ENCODE peak calls at places on chromosomes 2 and 18, in four cellular contexts. K is HCT116, C is GM12878, O is K562. D is an unnamed sample.

GRCh38 chr2:128361376-128362131 is 42.9 kb upstream of the HS6ST1 start:
- DNase-seq in K (no peak), C (no peak), O (no peak), D (no peak)

GRCh38 chr18:46676162-46676830 is 19.3 kb upstream of the LOXHD1 start:
- DNase-seq in K (no peak), C (no peak), O (no peak), D (no peak)

GRCh38 chr2:28488858-28489575 is 6.8 kb upstream of the PLB1 start:
- DNase-seq in K (no peak), C (no peak), O (no peak), D (no peak)

GRCh38 chr2:150076281-150076680 is 411.2 kb downstream of the RND3 start:
- DNase-seq in K (no peak), C (no peak), O (no peak), D (no peak)

GRCh38 chr18:8689431-8689830 is 15.9 kb upstream of the MTCL1 start:
- DNase-seq in K (no peak), C (no peak), O (no peak), D (no peak)

GRCh38 chr18:54222922-54223567 is 1.4 kb downstream of the MBD2 start:
- DNase-seq in K (peak), C (peak), O (no peak), D (peak)

GRCh38 chr2:168685619-168686453 is 116.6 kb upstream of the NOSTRIN start:
- DNase-seq in K (no peak), C (no peak), O (peak), D (no peak)

GRCh38 chr2:80365762-80366161 is 61.2 kb upstream of the LRRTM1 start:
- DNase-seq in K (no peak), C (no peak), O (no peak), D (no peak)

GRCh38 chr2:236841389-236841788 is 244.3 kb upstream of the COPS8 start:
- DNase-seq in K (no peak), C (no peak), O (no peak), D (no peak)

GRCh38 chr2:233456111-233456510 is 101.8 kb downstream of the DGKD start:
- DNase-seq in K (no peak), C (no peak), O (no peak), D (no peak)

GRCh38 chr2:165621086-165621560 is 151.6 kb downstream of the CSRNP3 start:
- DNase-seq in K (no peak), C (no peak), O (no peak), D (no peak)

GRCh38 chr2:238493411-238493810 is 66.7 kb downstream of the ASB1 start:
- DNase-seq in K (no peak), C (no peak), O (no peak), D (no peak)

GRCh38 chr2:34734662-34735061 is 1135.6 kb upstream of the FAM98A start:
- DNase-seq in K (no peak), C (no peak), O (no peak), D (no peak)

GRCh38 chr2:34734042-34734441 is 1134.9 kb upstream of the FAM98A start:
- DNase-seq in K (no peak), C (no peak), O (no peak), D (no peak)

GRCh38 chr2:34731274-34731673 is 1132.2 kb upstream of the FAM98A start:
- DNase-seq in K (no peak), C (no peak), O (no peak), D (no peak)

GRCh38 chr2:34729845-34730244 is 1130.7 kb upstream of the FAM98A start:
- DNase-seq in K (no peak), C (no peak), O (no peak), D (no peak)
- TF ChIP-seq ZBTB33 in K (no peak), C (no peak), O (no peak), D (no peak)

GRCh38 chr18:79522451-79523220 is 126.9 kb downstream of the NFATC1 start:
- DNase-seq in K (no peak), C (no peak), O (no peak), D (no peak)

GRCh38 chr18:79519751-79520472 is 124.2 kb downstream of the NFATC1 start:
- DNase-seq in K (no peak), C (no peak), O (peak), D (no peak)

GRCh38 chr18:79521806-79522205 is 126.1 kb downstream of the NFATC1 start:
- DNase-seq in K (no peak), C (no peak), O (no peak), D (no peak)

GRCh38 chr18:79518683-79519128 is 123.0 kb downstream of the NFATC1 start:
- DNase-seq in K (no peak), C (no peak), O (no peak), D (no peak)

DNA sequence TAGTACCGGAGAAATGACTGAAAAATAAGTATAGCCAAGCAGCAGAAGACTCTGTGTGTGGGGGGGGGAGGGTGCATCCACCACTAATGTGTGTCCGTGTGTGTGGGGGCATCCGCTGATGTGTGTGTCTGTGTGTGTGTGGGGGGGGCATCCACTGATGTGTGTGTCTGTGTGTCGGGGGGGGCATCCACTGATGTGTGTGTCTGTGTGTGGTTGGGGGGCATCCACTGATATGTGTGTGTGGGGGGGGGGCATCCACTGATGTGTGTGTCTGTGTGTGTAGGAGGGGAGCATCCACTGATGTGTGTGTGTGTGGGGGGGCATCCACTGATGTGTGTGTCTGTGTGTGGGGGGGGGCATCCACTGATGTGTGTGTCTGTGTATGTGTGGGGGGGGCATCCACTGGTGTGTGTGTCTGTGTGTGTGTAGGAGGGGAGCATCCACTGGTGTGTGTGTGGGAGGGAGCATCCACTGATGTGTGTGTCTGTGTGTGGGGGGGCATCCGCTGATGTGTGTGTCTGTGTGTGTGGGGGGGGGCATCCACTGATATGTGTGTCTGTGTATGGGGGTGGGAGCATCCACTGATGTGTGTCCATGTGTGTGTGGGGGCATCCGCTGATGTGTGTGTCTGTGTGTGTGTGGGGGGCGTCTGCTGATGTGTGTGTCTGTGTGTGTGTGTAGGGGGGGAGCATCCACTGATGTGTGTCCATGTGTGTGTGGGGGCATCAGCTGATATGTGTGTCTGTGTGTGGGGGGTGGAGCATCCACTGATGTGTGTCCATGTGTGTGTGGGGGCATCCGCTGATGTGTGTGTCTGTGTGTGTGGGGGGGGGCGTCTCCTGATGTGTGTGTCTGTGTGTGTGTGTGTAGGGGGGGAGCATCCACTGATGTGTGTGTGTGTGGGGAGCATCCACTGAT is 125.0 kb downstream of the NFATC1 start:
- DNase-seq in K (no peak), C (no peak), O (no peak), D (no peak)
- TF ChIP-seq SP1 in K (no peak), C (no peak), O (no peak), D (no peak)

GRCh38 chr2:126797622-126798275 is 100.9 kb upstream of the TEX51 start:
- DNase-seq in K (no peak), C (no peak), O (no peak), D (no peak)
- TF ChIP-seq ZBTB33 in K (no peak), C (no peak), O (no peak), D (no peak)

GRCh38 chr18:80171190-80171872 is 62.3 kb downstream of the ADNP2 start:
- DNase-seq in K (no peak), C (no peak), O (peak), D (no peak)
- TF ChIP-seq SP1 in K (no peak), C (no peak), O (no peak), D (no peak)

DNA sequence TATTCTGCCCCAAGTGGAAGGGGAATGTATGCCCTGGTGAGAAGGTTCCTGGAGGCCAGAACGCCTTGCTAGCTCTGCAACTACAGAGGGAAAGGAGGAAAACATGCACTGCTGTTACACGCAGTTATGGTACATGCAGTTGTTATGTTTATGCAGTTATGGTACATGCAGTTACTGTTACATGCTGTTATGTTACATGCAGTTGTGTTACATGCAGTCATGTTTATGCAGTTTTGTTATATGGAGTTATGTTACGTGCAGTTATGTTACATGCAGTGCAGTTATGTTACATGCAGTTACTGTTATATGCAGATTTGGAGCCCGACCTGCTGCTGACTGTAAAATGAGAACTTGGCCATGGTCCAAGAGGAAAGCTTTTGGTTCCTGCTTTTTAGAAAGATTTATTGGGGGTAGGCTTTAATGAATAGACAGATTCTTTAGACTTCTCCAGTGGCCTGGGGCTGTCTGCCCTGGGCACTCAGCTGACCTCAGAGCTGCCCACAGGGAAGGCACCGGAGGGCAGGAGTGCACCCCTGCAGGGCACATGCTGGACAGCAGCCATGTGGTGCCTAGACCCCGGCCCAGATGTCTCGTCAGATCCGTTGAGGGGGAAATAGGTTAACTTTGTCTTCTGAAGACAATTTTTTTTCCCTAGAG is 84.2 kb downstream of the LDLRAD4 start:
- DNase-seq in K (no peak), C (no peak), O (no peak), D (no peak)
- TF ChIP-seq ZBTB33 in K (no peak), C (no peak), O (no peak), D (no peak)

DNA sequence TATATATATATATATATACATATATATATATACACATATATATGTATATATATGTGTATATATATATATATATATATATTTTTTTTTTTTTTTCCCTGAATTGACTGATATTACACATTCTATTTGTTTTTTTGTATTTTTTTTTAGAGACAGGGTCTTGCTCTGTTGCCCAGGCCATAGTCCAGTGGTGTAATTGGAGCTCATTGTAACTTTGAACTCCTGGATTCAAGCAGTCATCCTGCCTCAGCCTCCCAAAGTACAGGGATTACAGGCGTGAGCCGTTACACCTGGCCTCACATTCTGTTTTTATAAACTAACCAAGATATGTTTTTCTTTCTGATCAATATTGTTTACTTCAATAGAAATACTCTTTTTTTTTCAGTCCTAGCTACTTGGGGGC is 26.2 kb downstream of the NCAPH start:
- DNase-seq in K (no peak), C (no peak), O (no peak), D (no peak)
- TF ChIP-seq SP1 in K (no peak), C (no peak), O (no peak), D (no peak)

GRCh38 chr2:38578832-38579231 is 23.9 kb downstream of the HNRNPLL start:
- DNase-seq in K (no peak), C (no peak), O (no peak), D (no peak)

GRCh38 chr2:38583524-38583923 is 19.2 kb downstream of the HNRNPLL start:
- DNase-seq in K (no peak), C (no peak), O (no peak), D (no peak)

GRCh38 chr2:38583994-38584393 is 18.7 kb downstream of the HNRNPLL start:
- DNase-seq in K (no peak), C (no peak), O (no peak), D (no peak)

GRCh38 chr2:38580237-38580636 is 22.5 kb downstream of the HNRNPLL start:
- DNase-seq in K (no peak), C (no peak), O (no peak), D (no peak)

DNA sequence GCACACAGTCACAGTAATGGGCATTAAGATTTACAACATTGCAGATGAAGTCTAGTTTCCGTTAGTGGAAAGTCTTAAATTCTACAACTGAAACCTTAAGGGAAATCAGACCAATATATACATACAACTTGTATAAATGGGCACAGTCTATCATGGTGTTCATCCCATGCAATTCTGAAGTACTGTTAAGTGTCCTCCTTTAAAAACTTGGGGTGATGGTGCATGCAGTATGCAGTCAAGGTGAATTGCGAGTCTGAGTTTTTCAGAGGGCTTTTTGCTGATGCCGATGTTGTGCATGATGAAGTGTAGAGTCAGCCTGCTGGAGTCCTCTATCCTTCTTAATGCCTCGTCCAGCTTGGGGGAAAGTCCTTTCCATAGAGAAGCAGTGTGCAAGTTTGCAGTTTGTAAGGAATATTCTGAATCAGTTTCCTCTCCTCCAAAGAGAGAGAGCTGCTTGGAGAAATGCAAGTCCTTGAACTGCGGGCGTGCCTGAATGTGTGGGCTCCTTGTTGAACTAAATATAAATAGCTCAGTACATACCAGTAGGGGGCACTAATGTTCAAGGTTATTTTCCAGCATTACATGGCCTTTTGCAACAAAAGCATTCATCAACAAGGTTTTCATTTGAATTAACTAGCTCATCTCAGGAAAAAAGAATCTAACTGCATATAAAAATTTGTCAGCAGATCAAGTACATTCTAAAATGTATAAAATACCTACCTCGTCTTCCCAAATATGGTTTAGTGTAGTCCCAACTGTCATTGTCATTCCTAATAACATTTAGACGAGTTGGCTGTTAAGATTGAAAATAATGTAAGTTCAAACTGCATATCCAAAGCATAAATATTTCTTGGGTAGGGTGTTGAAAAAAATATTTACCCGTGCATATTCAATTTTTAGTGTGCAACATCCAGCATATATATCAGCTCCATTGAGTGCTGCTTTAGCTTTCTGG is 21.3 kb downstream of the HNRNPLL start:
- DNase-seq in K (peak), C (peak), O (peak), D (peak)
- TF ChIP-seq ZBTB33 in K (no peak), C (no peak), O (no peak), D (no peak)

D was measured in HepG2.